ENCODE peak calls at places on chromosomes 13 and 19, in five cellular contexts. E is fibroblast of lung, R is heart left ventricle, T is left ventricle myocardium inferior, D is right lobe of liver. J is an unnamed sample. For H3K4me1, the result is how much of the 10 kb centered on the place peaks cover.

GRCh38 chr19:572891-573825 is 762 bp downstream of the BSG start:
- DNase-seq in D (peak), T (peak), E (peak), R (peak), J (peak)

GRCh38 chr13:95641291-95641811 is 3.2 kb downstream of the DZIP1 start:
- DNase-seq in T (no peak), R (peak), D (no peak), E (no peak), J (no peak)

GRCh38 chr19:2171349-2172145 is 7.8 kb downstream of the DOT1L start:
- DNase-seq in R (peak), E (peak), T (peak), D (no peak), J (peak)

GRCh38 chr19:49492573-49493411 is 3.4 kb upstream of the RPS11 start:
- DNase-seq in E (peak), R (no peak), T (no peak), D (no peak), J (peak)

GRCh38 chr19:7705387-7706187 is 3.7 kb upstream of the FCER2 start:
- DNase-seq in R (peak), T (peak), E (no peak), D (no peak), J (no peak)

GRCh38 chr13:102913924-102914628 is 68.2 kb downstream of the ERCC5 start:
- DNase-seq in T (no peak), D (no peak), R (no peak), E (peak), J (no peak)

GRCh38 chr19:48879025-48879572 is 6.9 kb downstream of the PPP1R15A start:
- DNase-seq in E (no peak), R (no peak), T (no peak), D (no peak), J (no peak)

GRCh38 chr13:45289936-45290563 is 50.9 kb downstream of the TPT1 start:
- DNase-seq in T (no peak), R (no peak), D (no peak), E (no peak), J (no peak)

GRCh38 chr13:102769679-102770078 is 3.9 kb downstream of the TEX30 start:
- DNase-seq in D (no peak), R (no peak), T (no peak), E (peak), J (no peak)

GRCh38 chr13:27379694-27380596 is 44.5 kb upstream of the GTF3A start:
- DNase-seq in R (no peak), E (no peak), D (peak), T (peak), J (peak)

GRCh38 chr13:32362574-32362973 is 47.3 kb downstream of the BRCA2 start:
- DNase-seq in T (no peak), E (no peak), R (no peak), D (no peak), J (no peak)

GRCh38 chr19:39795001-39795400 is 16.3 kb downstream of the LEUTX start:
- DNase-seq in T (no peak), E (no peak), R (no peak), D (no peak), J (peak)

GRCh38 chr13:109336730-109337129 is 449.7 kb downstream of the IRS2 start:
- DNase-seq in T (no peak), E (peak), D (no peak), R (no peak), J (no peak)

GRCh38 chr13:24050796-24051715 is 109.5 kb upstream of the SPATA13 start:
- DNase-seq in E (no peak), R (no peak), T (no peak), D (no peak), J (no peak)

GRCh38 chr19:45468159-45468651 is 409 bp downstream of the FOSB start:
- DNase-seq in E (no peak), R (no peak), D (no peak), T (no peak), J (peak)

GRCh38 chr13:25990801-25991200 is 61.0 kb downstream of the SHISA2 start:
- DNase-seq in D (no peak), E (no peak), R (no peak), T (no peak), J (no peak)

GRCh38 chr13:41709511-41709910 is 251.4 kb downstream of the VWA8 start:
- DNase-seq in T (no peak), D (no peak), E (no peak), R (no peak), J (no peak)
- H3K4me1 ChIP-seq in T (half or more), D (under half), E (under half), R (half or more), J (under half)

DNA sequence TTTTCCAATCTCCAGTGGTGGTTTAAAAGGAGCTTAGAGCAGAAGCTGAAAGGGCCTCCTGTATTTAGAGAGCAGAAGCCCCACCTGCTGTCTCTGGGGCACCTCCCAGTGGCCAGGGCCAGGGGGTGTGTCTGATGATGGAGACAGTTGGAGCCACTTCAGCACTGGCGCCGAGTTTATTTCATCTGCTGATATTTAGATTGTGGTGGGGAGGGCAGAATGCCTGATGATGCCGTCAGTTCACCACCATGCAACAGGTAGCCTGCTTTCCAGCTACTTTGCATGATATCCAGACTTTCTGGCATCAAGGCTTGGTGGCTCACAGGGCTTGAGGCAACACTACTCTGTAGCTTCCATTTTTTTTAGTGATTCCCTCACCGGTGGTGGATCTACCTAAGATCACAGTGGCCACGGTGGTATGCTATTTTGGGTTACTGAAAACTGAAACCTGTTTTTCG is 371.9 kb downstream of the KCNRG start:
- DNase-seq in E (peak), R (peak), D (peak), T (peak), J (peak)
- H3K4me1 ChIP-seq in E (under half), R (under half), D (under half), T (under half), J (under half)

DNA sequence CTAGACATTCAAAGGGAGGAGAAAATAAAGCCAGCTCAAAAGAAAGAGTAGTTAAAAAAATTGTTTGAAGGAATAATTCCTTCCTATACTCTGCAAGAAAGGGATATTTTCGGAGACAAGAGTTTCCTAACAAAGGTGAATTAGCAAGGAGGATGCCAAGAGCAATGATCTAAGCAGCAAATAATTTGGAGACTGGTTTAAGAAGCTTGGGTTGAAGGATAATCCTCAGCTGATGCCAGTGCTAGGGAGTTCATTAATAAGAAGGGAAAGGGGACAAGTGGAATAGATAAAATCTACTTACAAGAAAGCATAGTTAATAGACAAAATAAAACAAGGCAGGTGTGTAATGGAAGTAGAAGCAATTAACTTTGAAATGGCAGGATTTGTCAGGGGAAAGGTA is 372.3 kb downstream of the NDFIP2 start:
- DNase-seq in T (no peak), E (no peak), D (no peak), R (no peak), J (no peak)
- H3K4me1 ChIP-seq in T (under half), E (under half), D (under half), R (under half), J (under half)

DNA sequence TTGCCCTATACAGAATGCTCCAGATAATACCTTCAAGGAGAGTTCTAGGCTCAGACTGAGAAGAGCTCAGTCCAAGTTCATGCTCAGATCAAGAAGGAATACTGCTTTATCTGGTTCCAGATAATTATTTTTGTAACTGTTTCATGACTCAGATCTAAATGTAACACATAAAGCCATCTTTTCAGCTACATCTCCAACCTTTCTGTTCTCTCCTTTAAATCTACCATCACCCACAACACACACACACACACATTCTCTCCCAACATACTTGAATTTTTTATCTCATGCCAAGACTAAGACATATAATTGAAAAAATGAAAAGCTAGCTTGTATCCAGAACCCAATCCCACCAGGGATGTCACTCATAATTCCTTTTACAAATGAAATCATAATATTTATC is 7.6 kb downstream of the KATNAL1 start:
- DNase-seq in D (no peak), E (no peak), R (no peak), T (no peak), J (no peak)
- H3K4me1 ChIP-seq in D (under half), E (under half), R (under half), T (under half), J (under half)

GRCh38 chr19:47663435-47663910 is 49.7 kb upstream of the EHD2 start:
- DNase-seq in R (no peak), T (no peak), D (no peak), E (peak), J (no peak)

GRCh38 chr19:47663911-47664771 is 49.1 kb upstream of the EHD2 start:
- DNase-seq in T (peak), D (peak), R (peak), E (peak), J (no peak)

GRCh38 chr19:47661161-47661560 is 52.1 kb upstream of the EHD2 start:
- DNase-seq in E (no peak), D (peak), R (no peak), T (no peak), J (no peak)

GRCh38 chr19:47660435-47660832 is 51.5 kb downstream of the BICRA start:
- DNase-seq in R (no peak), E (no peak), T (no peak), D (peak), J (no peak)

GRCh38 chr19:47661571-47661970 is 51.7 kb upstream of the EHD2 start:
- DNase-seq in E (no peak), R (no peak), T (no peak), D (no peak), J (no peak)
- H3K4me1 ChIP-seq in E (under half), R (half or more), T (half or more), D (half or more), J (under half)

GRCh38 chr13:114022876-114023275 is 49.0 kb upstream of the C13orf46 start:
- DNase-seq in E (no peak), R (no peak), T (no peak), D (no peak), J (no peak)
- H3K4me1 ChIP-seq in E (under half), R (under half), T (under half), D (under half), J (under half)

GRCh38 chr13:48573213-48573612 is 40.3 kb upstream of the RCBTB2 start:
- DNase-seq in E (no peak), T (no peak), R (no peak), D (no peak), J (no peak)

GRCh38 chr13:48570225-48570828 is 37.4 kb upstream of the RCBTB2 start:
- DNase-seq in D (no peak), R (no peak), T (no peak), E (no peak), J (no peak)

GRCh38 chr13:48574036-48574796 is 41.3 kb upstream of the RCBTB2 start:
- DNase-seq in R (no peak), E (no peak), D (peak), T (no peak), J (peak)

GRCh38 chr13:48567521-48568331 is 34.8 kb upstream of the RCBTB2 start:
- DNase-seq in D (peak), T (no peak), E (peak), R (no peak), J (no peak)

GRCh38 chr13:48571121-48571901 is 38.4 kb upstream of the RCBTB2 start:
- DNase-seq in E (peak), R (no peak), D (no peak), T (no peak), J (peak)
- H3K4me1 ChIP-seq in E (under half), R (half or more), D (under half), T (half or more), J (half or more)